ENCODE peak calls at places on chromosomes 1 and 21, in eight cellular contexts. C, K, B, L, W, V, H and F are unnamed samples.

GRCh38 chr1:183259886-183260285 is 73.8 kb downstream of the LAMC2 start:
- DNase-seq in V (no peak), B (no peak), C (no peak), L (no peak), K (no peak), W (no peak), H (no peak), F (no peak)

GRCh38 chr1:217076902-217077301 is 353.7 kb upstream of the ESRRG start:
- DNase-seq in W (no peak), H (no peak), V (no peak), B (no peak), K (no peak), L (no peak), C (no peak), F (peak)

GRCh38 chr1:87814573-87814972 is 485.9 kb downstream of the LMO4 start:
- DNase-seq in W (no peak), H (no peak), L (no peak), K (no peak), C (no peak), V (no peak), B (no peak), F (no peak)

GRCh38 chr21:19607983-19608668 is 1204.5 kb upstream of the TMPRSS15 start:
- DNase-seq in K (peak), L (peak), B (no peak), W (no peak), V (no peak), C (no peak), H (no peak), F (no peak)

GRCh38 chr1:161721738-161722343 is 497 bp downstream of the FCRLB start:
- DNase-seq in C (no peak), K (no peak), W (peak), H (no peak), V (no peak), B (no peak), L (peak), F (no peak)

GRCh38 chr1:94299627-94300552 is 62.5 kb upstream of the ARHGAP29 start:
- DNase-seq in B (no peak), C (no peak), V (no peak), H (no peak), L (no peak), W (no peak), K (no peak), F (no peak)

GRCh38 chr1:172967936-172968335 is 82.8 kb downstream of the TNFSF18 start:
- DNase-seq in W (no peak), B (no peak), H (no peak), L (no peak), C (no peak), V (no peak), K (no peak), F (no peak)

GRCh38 chr1:246677842-246678241 is 46.4 kb upstream of the SCCPDH start:
- DNase-seq in K (no peak), W (no peak), V (no peak), L (no peak), H (no peak), B (no peak), C (no peak), F (no peak)

GRCh38 chr21:33383056-33383888 is 19.9 kb upstream of the IFNGR2 start:
- DNase-seq in L (peak), K (no peak), W (no peak), H (no peak), V (peak), C (peak), B (peak), F (peak)

GRCh38 chr1:15100369-15101111 is 53.0 kb upstream of the TMEM51 start:
- DNase-seq in W (no peak), V (peak), B (peak), K (peak), C (peak), L (peak), H (no peak), F (peak)

GRCh38 chr1:241605146-241605805 is 34.9 kb downstream of the CHML start:
- DNase-seq in V (no peak), C (no peak), H (no peak), W (no peak), K (peak), L (no peak), B (no peak), F (no peak)

GRCh38 chr1:117067528-117068370 is 7.6 kb downstream of the TTF2 start:
- DNase-seq in K (peak), H (peak), B (peak), V (no peak), W (no peak), C (peak), L (peak), F (peak)